ENCODE peak calls at places on chromosomes 1 and 21, in six cellular contexts. M is nephron progenitor cell, H is brain microvascular endothelial cell, Q is bronchial epithelial cell, E is fibroblast of lung, W is tibial nerve. B is an unnamed sample.

GRCh38 chr1:246969621-246970020 is 37.9 kb upstream of the AHCTF1 start:
- DNase-seq in E (no peak), Q (no peak), M (no peak), H (no peak), W (no peak), B (no peak)

GRCh38 chr1:2214541-2215241 is 13.4 kb upstream of the SKI start:
- DNase-seq in E (no peak), W (no peak), M (no peak), Q (no peak), H (no peak), B (no peak)

GRCh38 chr1:79655876-79656275 is 649.3 kb upstream of the ADGRL4 start:
- DNase-seq in E (no peak), Q (no peak), H (no peak), W (no peak), M (no peak), B (no peak)

GRCh38 chr1:220787069-220787614 is 429 bp downstream of the MTARC1 start:
- DNase-seq in E (no peak), H (no peak), W (no peak), Q (peak), M (no peak), B (no peak)

GRCh38 chr1:70633004-70633403 is 221.9 kb downstream of the CTH start:
- DNase-seq in Q (no peak), H (no peak), M (no peak), W (no peak), E (no peak), B (no peak)

GRCh38 chr1:246794261-246795093 is 70.3 kb downstream of the SCCPDH start:
- DNase-seq in Q (peak), E (peak), M (peak), H (no peak), W (no peak), B (peak)

GRCh38 chr1:155570593-155570990 is 8.0 kb upstream of the ASH1L start:
- DNase-seq in E (no peak), Q (no peak), W (no peak), H (no peak), M (no peak), B (no peak)

GRCh38 chr1:156233421-156234127 is 8.4 kb upstream of the BGLAP start:
- DNase-seq in M (no peak), E (peak), Q (peak), W (no peak), H (peak), B (peak)

GRCh38 chr1:117150316-117150715 is 28.8 kb upstream of the TRIM45 start:
- DNase-seq in H (no peak), W (no peak), M (no peak), E (no peak), Q (no peak), B (no peak)

GRCh38 chr1:198937231-198938031 is 298.6 kb downstream of the PTPRC start:
- DNase-seq in Q (peak), H (peak), M (no peak), E (peak), W (peak), B (peak)

GRCh38 chr1:226875641-226876295 is 5.4 kb downstream of the PSEN2 start:
- DNase-seq in H (peak), Q (peak), W (no peak), M (no peak), E (peak), B (no peak)

GRCh38 chr1:213274140-213274539 is 223.1 kb downstream of the RPS6KC1 start:
- DNase-seq in E (no peak), Q (no peak), H (no peak), M (no peak), W (no peak), B (no peak)

GRCh38 chr1:156804026-156804425 is 12.6 kb downstream of the SH2D2A start:
- DNase-seq in E (no peak), M (no peak), H (no peak), W (no peak), Q (no peak), B (no peak)

GRCh38 chr1:64574301-64574700 is 104.4 kb downstream of the CACHD1 start:
- DNase-seq in H (peak), M (no peak), Q (peak), E (no peak), W (no peak), B (no peak)

GRCh38 chr1:151984313-151984956 is 9.2 kb downstream of the S100A10 start:
- DNase-seq in H (no peak), E (peak), W (no peak), M (no peak), Q (no peak), B (no peak)

GRCh38 chr1:151416231-151416630 is 16.9 kb downstream of the PSMB4 start:
- DNase-seq in E (peak), W (no peak), H (peak), M (no peak), Q (peak), B (peak)

GRCh38 chr1:234899041-234899787 is 229.4 kb downstream of the TOMM20 start:
- DNase-seq in Q (peak), H (peak), M (no peak), W (no peak), E (peak), B (no peak)

GRCh38 chr21:43206231-43207042 is 37.6 kb downstream of the CRYAA start:
- DNase-seq in W (peak), E (no peak), M (no peak), Q (no peak), H (no peak), B (no peak)

GRCh38 chr21:29867796-29868195 is 72.0 kb downstream of the GRIK1 start:
- DNase-seq in W (no peak), H (no peak), Q (no peak), E (no peak), M (no peak), B (no peak)

GRCh38 chr1:16143566-16144324 is 12.1 kb downstream of the EPHA2 start:
- DNase-seq in W (no peak), H (no peak), M (no peak), Q (peak), E (peak), B (no peak)

GRCh38 chr1:27960762-27961645 is 1.2 kb downstream of the XKR8 start:
- DNase-seq in M (no peak), Q (no peak), W (no peak), H (no peak), E (no peak), B (no peak)

GRCh38 chr1:24252185-24252584 is 65.1 kb upstream of the IFNLR1 start:
- DNase-seq in H (no peak), Q (no peak), W (no peak), M (no peak), E (no peak), B (no peak)

GRCh38 chr1:109499661-109500536 is 6.0 kb downstream of the CYB561D1 start:
- DNase-seq in E (peak), W (no peak), Q (peak), M (no peak), H (peak), B (no peak)

GRCh38 chr1:65068202-65069011 is 79.6 kb upstream of the AK4 start:
- DNase-seq in W (no peak), H (no peak), M (no peak), E (no peak), Q (no peak), B (no peak)

GRCh38 chr1:59367269-59368006 is 70.5 kb downstream of the FGGY start:
- DNase-seq in E (peak), H (peak), W (peak), M (peak), Q (peak), B (peak)

GRCh38 chr1:66570196-66570595 is 36.2 kb downstream of the SGIP1 start:
- DNase-seq in W (no peak), Q (peak), H (no peak), E (peak), M (no peak), B (no peak)

GRCh38 chr1:183147735-183148134 is 38.3 kb upstream of the LAMC2 start:
- DNase-seq in M (no peak), W (no peak), Q (no peak), H (no peak), E (peak), B (no peak)

GRCh38 chr1:201503397-201504176 is 3.3 kb downstream of the CSRP1 start:
- DNase-seq in W (no peak), H (peak), E (peak), M (peak), Q (peak), B (peak)

GRCh38 chr1:228955691-228956090 is 220.4 kb downstream of the RHOU start:
- DNase-seq in W (no peak), Q (peak), M (no peak), H (peak), E (peak), B (peak)

GRCh38 chr1:228958741-228959140 is 223.5 kb downstream of the RHOU start:
- DNase-seq in W (no peak), H (no peak), E (no peak), M (no peak), Q (no peak), B (no peak)

GRCh38 chr1:228958121-228958520 is 222.8 kb downstream of the RHOU start:
- DNase-seq in M (no peak), Q (no peak), E (no peak), W (no peak), H (no peak), B (no peak)

GRCh38 chr1:228957535-228957934 is 222.3 kb downstream of the RHOU start:
- DNase-seq in Q (no peak), W (no peak), M (no peak), E (no peak), H (no peak), B (no peak)

GRCh38 chr1:228956864-228957263 is 221.6 kb downstream of the RHOU start:
- DNase-seq in E (no peak), M (no peak), W (no peak), Q (no peak), H (no peak), B (no peak)
- TF ChIP-seq CTCF in E (no peak), M (no peak), W (no peak), Q (no peak), H (no peak), B (no peak)

GRCh38 chr1:38489844-38490270 is 369.7 kb downstream of the RRAGC start:
- DNase-seq in W (no peak), E (no peak), M (peak), Q (peak), H (no peak), B (no peak)
- TF ChIP-seq CTCF in W (peak), E (peak), M (peak), Q (peak), H (peak), B (peak)

DNA sequence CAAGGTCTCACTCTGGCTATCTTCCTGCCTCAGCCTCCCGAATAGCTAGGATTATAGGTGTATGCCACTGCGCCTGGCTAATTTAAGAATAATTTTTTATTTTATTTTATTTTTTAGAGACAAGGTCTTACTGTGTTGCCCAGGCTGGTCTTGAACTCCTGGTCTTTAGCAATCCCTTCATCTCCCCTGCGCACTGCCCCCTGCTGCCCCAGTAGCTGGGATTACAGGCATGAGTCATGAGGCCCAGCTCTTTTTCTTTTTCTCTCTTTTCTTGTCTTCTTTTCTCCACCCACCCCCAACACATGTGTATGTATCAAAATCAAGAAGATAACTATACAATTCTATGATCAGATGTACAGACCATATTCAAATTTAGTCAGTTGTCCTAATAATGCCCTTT is 87.2 kb downstream of the PEX14 start:
- DNase-seq in H (no peak), M (no peak), E (no peak), Q (no peak), W (no peak), B (no peak)
- TF ChIP-seq CTCF in H (peak), M (no peak), E (no peak), Q (peak), W (no peak), B (peak)

GRCh38 chr1:12001249-12001917 is 17.9 kb upstream of the MIIP start:
- DNase-seq in W (no peak), H (peak), M (peak), E (peak), Q (no peak), B (peak)
- TF ChIP-seq CTCF in W (peak), H (peak), M (peak), E (peak), Q (peak), B (peak)

DNA sequence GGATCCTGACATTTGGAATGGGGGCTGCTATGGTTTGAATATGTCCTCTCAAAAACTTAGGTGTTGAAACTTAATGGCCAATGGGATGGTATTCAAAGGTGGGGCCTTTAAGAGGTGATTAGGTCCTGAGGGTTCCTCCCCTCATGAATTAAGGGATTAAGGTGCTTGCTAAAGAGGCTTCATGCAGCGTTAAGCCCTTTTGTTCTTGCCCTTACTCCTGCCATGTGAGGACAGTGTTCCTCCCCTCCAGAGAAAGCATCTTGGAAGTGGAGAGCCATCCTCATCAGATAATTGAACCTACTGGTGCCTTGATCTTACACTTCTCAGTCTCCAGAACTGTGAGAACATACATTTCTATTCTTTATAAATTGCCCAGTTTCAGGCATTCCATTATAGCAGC is 146.6 kb downstream of the KCNJ6 start:
- DNase-seq in Q (no peak), M (no peak), W (no peak), E (no peak), H (no peak), B (no peak)
- TF ChIP-seq CTCF in Q (no peak), M (no peak), W (no peak), E (no peak), H (no peak), B (no peak)

DNA sequence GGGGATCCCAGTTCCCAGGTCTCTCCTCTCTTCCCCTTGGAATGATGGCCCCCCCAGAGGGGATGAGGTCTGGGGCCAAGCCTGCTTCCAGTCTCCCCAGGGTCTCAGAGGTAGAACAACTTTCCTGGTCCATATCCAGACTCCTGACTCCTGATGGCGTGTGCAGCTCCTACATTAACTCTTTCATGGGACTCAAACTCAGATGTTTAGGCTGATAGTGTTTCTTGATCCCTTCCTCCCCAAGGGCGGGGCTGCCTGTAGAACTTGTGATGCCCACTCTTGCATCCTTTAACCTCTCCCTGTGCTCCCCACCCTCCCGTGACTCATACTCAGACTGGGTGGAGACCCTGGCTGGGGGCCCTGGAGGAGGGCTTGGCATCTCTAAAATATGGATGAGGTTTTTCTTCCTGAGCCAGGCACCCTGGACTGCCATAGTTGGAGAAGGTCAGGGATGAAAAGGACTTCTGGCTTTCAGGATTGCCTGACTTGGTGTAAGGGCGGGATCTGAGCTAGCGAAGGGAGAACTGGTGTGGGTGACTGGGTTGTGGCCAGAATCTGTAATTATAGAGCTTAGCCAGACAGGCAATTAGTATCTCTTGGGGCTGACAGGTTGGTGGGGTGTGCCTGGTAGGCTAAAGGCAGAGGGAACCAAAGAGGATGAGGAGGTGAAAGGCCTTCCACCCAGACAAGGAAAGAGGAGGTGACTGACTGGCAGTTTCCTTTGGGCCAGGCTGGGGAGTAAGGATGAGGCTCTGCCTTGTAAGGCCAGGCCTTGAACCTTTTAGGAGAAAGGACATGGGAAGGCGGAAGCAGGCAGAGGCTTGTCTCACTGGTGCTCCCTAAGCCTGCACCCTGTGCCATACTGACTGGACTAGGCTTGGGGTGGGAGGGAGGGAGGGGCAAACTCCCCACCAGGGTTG is 1.5 kb downstream of the ATP8B2 start:
- DNase-seq in H (peak), E (peak), Q (peak), M (no peak), W (peak), B (peak)
- TF ChIP-seq CTCF in H (no peak), E (no peak), Q (no peak), M (peak), W (no peak), B (no peak)

DNA sequence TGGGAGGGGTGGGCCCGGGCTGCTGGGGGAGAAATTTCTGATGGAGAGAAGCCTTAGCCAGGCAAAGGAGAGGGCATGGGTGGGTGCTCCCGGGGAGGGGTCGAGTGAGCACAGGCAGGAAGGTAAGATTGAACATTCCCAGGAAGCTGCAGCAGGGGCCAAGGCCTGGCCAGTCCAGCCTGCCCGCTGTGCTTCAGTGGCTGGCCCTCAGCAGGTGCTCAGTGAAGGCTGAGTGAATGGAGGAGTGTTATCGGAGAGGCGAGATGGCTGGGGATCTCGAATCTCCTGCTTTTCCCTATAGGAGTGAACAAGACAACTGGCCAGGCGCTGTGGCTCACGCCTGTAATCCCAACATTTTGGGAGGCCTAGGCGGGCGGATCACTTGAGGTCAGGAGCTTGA is 20.9 kb downstream of the SPSB1 start:
- DNase-seq in W (no peak), M (no peak), E (no peak), H (no peak), Q (no peak), B (no peak)
- TF ChIP-seq CTCF in W (no peak), M (no peak), E (no peak), H (no peak), Q (no peak), B (no peak)

GRCh38 chr1:77948841-77949424 is 29.9 kb downstream of the FUBP1 start:
- DNase-seq in H (peak), W (no peak), E (peak), Q (peak), M (no peak), B (no peak)
- TF ChIP-seq CTCF in H (peak), W (no peak), E (peak), Q (peak), M (no peak), B (peak)

GRCh38 chr1:240824238-240824637 is 212.3 kb upstream of the GREM2 start:
- DNase-seq in W (no peak), E (no peak), M (no peak), Q (no peak), H (no peak), B (no peak)
- TF ChIP-seq CTCF in W (no peak), E (no peak), M (no peak), Q (no peak), H (peak), B (no peak)

GRCh38 chr1:223233410-223234163 is 90.5 kb upstream of the TLR5 start:
- DNase-seq in H (peak), Q (peak), W (no peak), E (peak), M (no peak), B (peak)
- TF ChIP-seq CTCF in H (no peak), Q (no peak), W (no peak), E (no peak), M (no peak), B (no peak)